ENCODE peak calls at places on chromosomes 13 and 19, in five cellular contexts. One of them, this sample, is unnamed.

GRCh38 chr19:54434112-54434861 is 14.7 kb upstream of the LENG8 start:
- DNase-seq in mesenteric fat pad: no peak
- DNase-seq in nephron progenitor cell: no peak
- DNase-seq in A549: no peak
- DNase-seq in neural progenitor cell: no peak
- DNase-seq in this sample: no peak

GRCh38 chr19:10566658-10567410 is 1.0 kb upstream of the KRI1 start:
- DNase-seq in mesenteric fat pad: no peak
- DNase-seq in nephron progenitor cell: no peak
- DNase-seq in A549: no peak
- DNase-seq in neural progenitor cell: no peak
- DNase-seq in this sample: no peak

GRCh38 chr13:77565635-77566034 is 30.1 kb downstream of the SCEL start:
- DNase-seq in mesenteric fat pad: no peak
- DNase-seq in nephron progenitor cell: no peak
- DNase-seq in A549: peak
- DNase-seq in neural progenitor cell: peak
- DNase-seq in this sample: no peak

GRCh38 chr13:76709851-76710250 is 176.4 kb downstream of the KCTD12 start:
- DNase-seq in mesenteric fat pad: no peak
- DNase-seq in nephron progenitor cell: no peak
- DNase-seq in A549: no peak
- DNase-seq in neural progenitor cell: no peak
- DNase-seq in this sample: no peak

GRCh38 chr13:40664100-40665060 is 2.1 kb downstream of the FOXO1 start:
- DNase-seq in mesenteric fat pad: peak
- DNase-seq in nephron progenitor cell: peak
- DNase-seq in A549: peak
- DNase-seq in neural progenitor cell: peak
- DNase-seq in this sample: no peak

GRCh38 chr13:97028441-97029299 is 34.4 kb upstream of the OXGR1 start:
- DNase-seq in mesenteric fat pad: no peak
- DNase-seq in nephron progenitor cell: peak
- DNase-seq in A549: peak
- DNase-seq in neural progenitor cell: peak
- DNase-seq in this sample: no peak

GRCh38 chr19:50040967-50041366 is 15.2 kb downstream of the ZNF473 start:
- DNase-seq in mesenteric fat pad: no peak
- DNase-seq in nephron progenitor cell: no peak
- DNase-seq in A549: no peak
- DNase-seq in neural progenitor cell: no peak
- DNase-seq in this sample: no peak

GRCh38 chr19:55258476-55258827 is 365 bp downstream of the PPP6R1 start:
- DNase-seq in mesenteric fat pad: no peak
- DNase-seq in nephron progenitor cell: peak
- DNase-seq in A549: no peak
- DNase-seq in neural progenitor cell: peak
- DNase-seq in this sample: no peak

GRCh38 chr19:4375164-4375619 is 25.2 kb downstream of the SH3GL1 start:
- DNase-seq in mesenteric fat pad: no peak
- DNase-seq in nephron progenitor cell: no peak
- DNase-seq in A549: no peak
- DNase-seq in neural progenitor cell: no peak
- DNase-seq in this sample: no peak

GRCh38 chr19:49854861-49855263 is 3.9 kb downstream of the PTOV1 start:
- DNase-seq in mesenteric fat pad: no peak
- DNase-seq in nephron progenitor cell: no peak
- DNase-seq in A549: no peak
- DNase-seq in neural progenitor cell: no peak
- DNase-seq in this sample: no peak